ENCODE peak calls at places on chromosomes 12 and 14, in seven cellular contexts. W is CD8-positive, alpha-beta T cell; Q is NCI-H345; N is activated naive CD8-positive, alpha-beta T cell treated with anti-CD3 and anti-CD28 coated beads, Interleukin-2, amount 50 U/mL, for 24 hours; O is activated CD4-positive, alpha-beta T cell treated with anti-CD3 and anti-CD28 coated beads, Interleukin-2, amount 50 U/mL, for 4 hours; J is left cardiac atrium; Y is cardiac septum. F is an unnamed sample.
A peak's percentile ranks its signal among the peaks of the same experiment; 100 is the strongest.

GRCh38 chr12:76588881-76589565 is 29.5 kb upstream of the OSBPL8 start:
- DNase-seq in W (no peak), Q (no peak), N (no peak), O (no peak), J (no peak), Y (no peak), F (no peak)

GRCh38 chr12:22467190-22467589 is 77.2 kb downstream of the C2CD5 start:
- DNase-seq in W (no peak), Q (no peak), N (no peak), O (no peak), J (no peak), Y (no peak), F (no peak)

GRCh38 chr12:11860026-11860425 is 210.6 kb downstream of the ETV6 start:
- DNase-seq in W (no peak), Q (no peak), N (peak; percentile 45), O (no peak), J (no peak), Y (no peak), F (peak; percentile 39)

GRCh38 chr14:78595797-78596196 is 425.6 kb downstream of the NRXN3 start:
- DNase-seq in W (no peak), Q (no peak), N (no peak), O (no peak), J (no peak), Y (no peak), F (no peak)

GRCh38 chr12:69254046-69254445 is 14.7 kb downstream of the CPSF6 start:
- DNase-seq in W (no peak), Q (peak; percentile 26), N (no peak), O (no peak), J (no peak), Y (no peak), F (no peak)

GRCh38 chr12:103503546-103504480 is 8.0 kb upstream of the C12orf42 start:
- DNase-seq in W (peak; percentile 39), Q (no peak), N (peak; percentile 47), O (peak; percentile 46), J (no peak), Y (no peak), F (no peak)

GRCh38 chr12:27592548-27592947 is 68.5 kb downstream of the PPFIBP1 start:
- DNase-seq in W (no peak), Q (no peak), N (no peak), O (no peak), J (peak; percentile 48), Y (no peak), F (no peak)

GRCh38 chr12:52657305-52657902 is 5.4 kb upstream of the KRT2 start:
- DNase-seq in W (no peak), Q (no peak), N (no peak), O (no peak), J (no peak), Y (no peak), F (no peak)

GRCh38 chr12:110933326-110933974 is 13.1 kb upstream of the MYL2 start:
- DNase-seq in W (no peak), Q (no peak), N (no peak), O (no peak), J (no peak), Y (no peak), F (no peak)

GRCh38 chr12:124438415-124439056 is 128.9 kb downstream of the NCOR2 start:
- DNase-seq in W (no peak), Q (no peak), N (no peak), O (no peak), J (no peak), Y (no peak), F (no peak)

GRCh38 chr14:104588066-104588857 is 8.7 kb downstream of the C14orf180 start:
- DNase-seq in W (no peak), Q (peak; percentile 14), N (no peak), O (no peak), J (no peak), Y (no peak), F (no peak)

GRCh38 chr12:31203261-31203660 is 122.7 kb downstream of the SINHCAF start:
- DNase-seq in W (no peak), Q (no peak), N (no peak), O (no peak), J (no peak), Y (no peak), F (no peak)

GRCh38 chr14:68795602-68796417 is 2.9 kb upstream of the ZFP36L1 start:
- DNase-seq in W (peak; percentile 60), Q (peak; percentile 68), N (peak; percentile 79), O (peak; percentile 81), J (peak; percentile 84), Y (peak; percentile 93), F (peak; percentile 92)

F was measured in heart left ventricle.